ENCODE peak calls at places on chromosomes 16 and 17, in nine cellular contexts. C is prostate gland, V is heart left ventricle, G is hepatocyte, N is cardiac muscle cell, Z is brain microvascular endothelial cell, M is adrenal gland, W is fibroblast of lung, K is A549. L is an unnamed sample.

GRCh38 chr16:88306860-88307545 is 75.8 kb upstream of the ZNF469 start:
- DNase-seq in C (no peak), V (no peak), G (peak), N (no peak), Z (peak), M (peak), W (peak), K (no peak), L (no peak)

GRCh38 chr17:38704645-38705522 is at the start of gene MLLT6:
- DNase-seq in C (peak), V (peak), G (peak), N (peak), Z (peak), M (peak), W (peak), K (peak), L (peak)

GRCh38 chr17:41689497-41690299 is 1.0 kb downstream of the EIF1 start:
- DNase-seq in C (peak), V (no peak), G (peak), N (peak), Z (peak), M (no peak), W (peak), K (peak), L (no peak)

GRCh38 chr17:78962345-78962983 is 17.3 kb downstream of the LGALS3BP start:
- DNase-seq in C (no peak), V (peak), G (peak), N (no peak), Z (no peak), M (no peak), W (no peak), K (peak), L (no peak)

GRCh38 chr17:52995127-52995526 is 827.6 kb upstream of the KIF2B start:
- DNase-seq in C (no peak), V (no peak), G (no peak), N (no peak), Z (no peak), M (no peak), W (no peak), K (no peak), L (no peak)

GRCh38 chr17:19753049-19753444 is 4.9 kb upstream of the ALDH3A1 start:
- DNase-seq in C (peak), V (peak), G (no peak), N (no peak), Z (peak), M (peak), W (peak), K (peak), L (peak)

GRCh38 chr17:7856081-7856791 is 1.1 kb downstream of the NAA38 start:
- DNase-seq in C (peak), V (peak), G (peak), N (no peak), Z (no peak), M (peak), W (peak), K (no peak), L (no peak)

GRCh38 chr17:57874434-57875108 is 24.7 kb upstream of the MRPS23 start:
- DNase-seq in C (no peak), V (peak), G (peak), N (peak), Z (peak), M (peak), W (peak), K (no peak), L (peak)

GRCh38 chr16:68232335-68232734 is 3.6 kb downstream of the ESRP2 start:
- DNase-seq in C (no peak), V (peak), G (no peak), N (no peak), Z (no peak), M (no peak), W (no peak), K (no peak), L (no peak)

GRCh38 chr16:89357055-89357454 is 133.3 kb downstream of the ANKRD11 start:
- DNase-seq in C (no peak), V (no peak), G (no peak), N (no peak), Z (no peak), M (no peak), W (no peak), K (no peak), L (peak)

GRCh38 chr17:49193513-49194296 is 16.7 kb downstream of the GNGT2 start:
- DNase-seq in C (peak), V (no peak), G (peak), N (peak), Z (peak), M (peak), W (peak), K (peak), L (peak)

GRCh38 chr17:68622423-68622822 is 21.3 kb upstream of the FAM20A start:
- DNase-seq in C (no peak), V (no peak), G (no peak), N (no peak), Z (no peak), M (no peak), W (no peak), K (no peak), L (no peak)

GRCh38 chr17:77728022-77728671 is 230.4 kb upstream of the TNRC6C start:
- DNase-seq in C (no peak), V (no peak), G (peak), N (no peak), Z (peak), M (no peak), W (no peak), K (peak), L (no peak)

GRCh38 chr17:22506231-22506630 is 813.9 kb downstream of the KCNJ18 start:
- DNase-seq in C (no peak), V (no peak), G (no peak), N (no peak), Z (no peak), M (no peak), W (no peak), K (no peak), L (no peak)

GRCh38 chr17:22505660-22506059 is 813.3 kb downstream of the KCNJ18 start:
- DNase-seq in C (no peak), V (no peak), G (no peak), N (no peak), Z (no peak), M (no peak), W (no peak), K (no peak), L (no peak)

GRCh38 chr17:22510504-22510903 is 818.2 kb downstream of the KCNJ18 start:
- DNase-seq in C (no peak), V (no peak), G (no peak), N (no peak), Z (no peak), M (no peak), W (no peak), K (no peak), L (no peak)

GRCh38 chr17:22506861-22507260 is 814.5 kb downstream of the KCNJ18 start:
- DNase-seq in C (no peak), V (no peak), G (no peak), N (no peak), Z (no peak), M (no peak), W (no peak), K (no peak), L (no peak)

GRCh38 chr17:22507823-22508222 is 815.5 kb downstream of the KCNJ18 start:
- DNase-seq in C (no peak), V (no peak), G (no peak), N (no peak), Z (no peak), M (no peak), W (no peak), K (peak), L (peak)
- TF ChIP-seq CTCF in C (no peak), V (no peak), G (no peak), N (no peak), Z (no peak), M (no peak), W (no peak), K (no peak), L (peak)

DNA sequence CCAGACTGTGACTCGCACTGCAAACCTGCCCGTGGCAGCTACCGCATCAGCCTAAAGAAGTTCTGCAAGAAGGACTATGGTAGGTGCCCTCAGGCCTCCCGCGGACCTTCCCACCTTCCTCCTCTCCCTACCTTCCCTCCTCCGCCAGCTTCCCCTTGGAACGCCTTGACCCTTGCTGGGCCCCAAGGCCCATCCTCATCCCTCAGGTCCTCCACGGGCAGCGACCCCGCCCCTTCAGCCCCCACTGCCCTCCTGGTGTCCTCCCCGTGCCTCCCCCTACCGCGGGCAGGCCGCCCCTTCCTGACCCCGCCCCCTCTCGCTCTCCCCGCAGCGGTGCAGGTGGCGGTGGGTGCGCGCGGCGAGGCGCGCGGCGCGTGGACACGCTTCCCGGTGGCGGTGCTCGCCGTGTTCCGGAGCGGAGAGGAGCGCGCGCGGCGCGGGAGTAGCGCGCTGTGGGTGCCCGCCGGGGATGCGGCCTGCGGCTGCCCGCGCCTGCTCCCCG is 1.5 kb upstream of the TBC1D24 start:
- DNase-seq in C (no peak), V (peak), G (no peak), N (no peak), Z (no peak), M (no peak), W (no peak), K (no peak), L (no peak)
- H3K27ac ChIP-seq in C (no peak), V (no peak), G (no peak), N (no peak), Z (no peak), M (no peak), W (no peak), K (peak), L (peak)

DNA sequence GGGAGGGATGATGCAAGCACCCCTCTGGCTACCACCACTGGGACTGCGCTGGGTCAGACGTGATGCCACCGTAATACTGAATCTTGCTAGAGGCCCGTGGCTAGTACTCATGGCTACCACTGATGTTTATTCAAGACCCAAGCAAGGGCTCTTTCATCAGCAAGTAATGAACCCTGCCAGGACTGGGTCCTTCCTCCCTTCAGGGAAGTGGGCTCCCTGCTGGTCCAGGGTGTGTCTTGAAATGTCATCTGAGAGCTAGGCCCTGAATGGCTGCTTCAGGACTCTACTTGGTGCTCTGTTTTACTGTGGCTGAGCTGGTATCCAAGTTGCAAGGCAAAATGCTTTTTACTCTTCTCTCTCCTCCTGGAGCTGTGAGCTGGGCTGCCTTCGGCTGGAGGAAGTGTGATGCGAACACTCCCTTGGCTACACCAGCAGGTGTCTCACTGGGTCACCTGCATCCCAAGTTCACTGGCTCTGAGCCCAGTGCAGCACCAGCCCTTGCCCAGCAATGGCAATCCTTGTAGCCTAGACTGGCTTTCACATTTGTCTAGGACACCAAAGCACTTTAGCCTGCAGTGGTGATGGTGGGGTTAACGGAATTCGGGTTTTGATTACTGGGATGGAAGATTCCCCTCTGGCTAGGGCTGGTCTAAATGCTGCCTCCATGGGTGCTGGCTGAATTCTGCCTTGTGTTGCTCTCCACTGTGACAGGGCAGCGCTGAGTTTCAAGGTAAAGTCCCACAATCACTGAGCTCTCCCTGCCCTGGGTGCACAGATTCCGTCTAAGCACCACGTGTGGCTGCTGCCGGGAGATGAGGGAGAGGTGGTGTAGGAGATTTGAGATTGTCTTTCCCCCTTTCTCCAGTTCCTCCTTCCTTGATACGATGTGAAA is 98.6 kb downstream of the USP22 start:
- DNase-seq in C (peak), V (no peak), G (peak), N (peak), Z (no peak), M (peak), W (no peak), K (peak), L (no peak)
- TF ChIP-seq CTCF in C (peak), V (no peak), G (peak), N (no peak), Z (peak), M (peak), W (no peak), K (peak), L (no peak)

DNA sequence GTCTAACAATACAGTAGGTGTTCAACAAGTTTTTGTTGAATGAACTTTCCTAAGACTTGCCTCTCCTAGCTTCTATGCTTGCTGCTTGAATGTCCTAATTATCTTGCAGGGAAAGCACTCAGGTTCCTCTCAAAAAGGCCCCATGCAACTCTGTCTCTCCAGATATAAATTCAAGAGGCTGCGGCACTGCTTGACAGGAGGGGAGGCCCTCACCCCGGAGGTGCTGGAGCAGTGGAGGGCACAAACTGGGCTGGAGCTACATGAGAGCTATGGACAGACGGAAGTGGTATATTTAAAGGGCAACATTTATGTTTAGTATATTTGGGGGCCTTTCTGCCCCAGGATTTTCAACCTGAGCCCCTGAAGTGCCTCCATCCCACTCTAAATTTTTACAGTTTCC is 14.4 kb downstream of the THUMPD1 start:
- DNase-seq in C (no peak), V (no peak), G (no peak), N (peak), Z (no peak), M (no peak), W (no peak), K (no peak), L (no peak)
- H3K27ac ChIP-seq in C (no peak), V (no peak), G (no peak), N (no peak), Z (no peak), M (no peak), W (no peak), K (no peak), L (no peak)

GRCh38 chr16:28863929-28864886 is 565 bp downstream of the SH2B1 start:
- DNase-seq in C (no peak), V (no peak), G (peak), N (peak), Z (peak), M (peak), W (peak), K (no peak), L (no peak)
- TF ChIP-seq CTCF in C (no peak), V (no peak), G (no peak), N (no peak), Z (no peak), M (no peak), W (no peak), K (no peak), L (no peak)

L was measured in dorsolateral prefrontal cortex.